ENCODE peak calls at places on chromosome 13, in seven cellular contexts. N is CD4-positive, alpha-beta T cell; H is GM06990; E is left lung; I is cardiac fibroblast; G is activated CD4-positive, alpha-beta T cell treated with anti-CD3 and anti-CD28 coated beads for 36 hours; J is activated CD8-positive, alpha-beta memory T cell treated with anti-CD3 and anti-CD28 coated beads for 1 hour. W is an unnamed sample.

GRCh38 chr13:33353210-33353609 is 67.7 kb upstream of the STARD13 start:
- DNase-seq in H (no peak), I (no peak), J (no peak), E (peak), G (no peak), N (no peak), W (no peak)

GRCh38 chr13:40129467-40129866 is 474.0 kb downstream of the COG6 start:
- DNase-seq in H (no peak), E (no peak), N (no peak), I (no peak), G (no peak), J (no peak), W (no peak)

GRCh38 chr13:27131202-27131623 is 40.4 kb downstream of the USP12 start:
- DNase-seq in J (peak), G (peak), E (no peak), I (peak), N (peak), H (peak), W (peak)

GRCh38 chr13:28396053-28396452 is 98.9 kb downstream of the FLT1 start:
- DNase-seq in N (no peak), J (no peak), I (no peak), H (no peak), G (no peak), E (no peak), W (no peak)

GRCh38 chr13:27997904-27998522 is 9.5 kb upstream of the URAD start:
- DNase-seq in N (no peak), E (no peak), H (no peak), G (peak), I (peak), J (no peak), W (peak)

GRCh38 chr13:24381539-24382265 is 72.3 kb downstream of the C1QTNF9 start:
- DNase-seq in E (no peak), G (no peak), N (no peak), H (no peak), I (peak), J (no peak), W (no peak)

GRCh38 chr13:111881700-111882099 is 185.2 kb upstream of the SOX1 start:
- DNase-seq in J (no peak), N (no peak), I (no peak), G (no peak), E (no peak), H (no peak), W (no peak)

GRCh38 chr13:113832631-113833030 is 31.2 kb downstream of the GAS6 start:
- DNase-seq in E (peak), I (no peak), J (no peak), G (no peak), N (no peak), H (no peak), W (no peak)

GRCh38 chr13:102141625-102142472 is 260.0 kb downstream of the FGF14 start:
- DNase-seq in G (no peak), E (no peak), I (peak), H (no peak), N (no peak), J (no peak), W (no peak)

GRCh38 chr13:112782433-112783010 is 92.7 kb downstream of the ATP11A start:
- DNase-seq in I (no peak), N (no peak), J (no peak), E (no peak), G (no peak), H (no peak), W (no peak)

GRCh38 chr13:98285317-98285716 is 108.2 kb upstream of the RNF113B start:
- DNase-seq in N (no peak), G (no peak), J (no peak), E (no peak), H (no peak), I (no peak), W (no peak)

W was measured in H4.